ENCODE peak calls at places on chromosomes 4 and X, in nine cellular contexts. R is AG09309, W is astrocyte of the cerebellum, O is heart right ventricle, I is fibroblast of pulmonary artery, D is tibial artery, Y is GM23338, K is fibroblast of the aortic adventitia, U is fibroblast of villous mesenchyme. T is an unnamed sample.

GRCh38 chr4:128635141-128635911 is 174.2 kb upstream of the JADE1 start:
- DNase-seq in R (no peak), O (peak; percentile 88), D (no peak), W (no peak), Y (no peak), I (peak; percentile 97), K (peak; percentile 91), U (peak; percentile 89), T (no peak)

GRCh38 chr4:9997881-9998280 is 23.4 kb downstream of the SLC2A9 start:
- DNase-seq in I (no peak), Y (no peak), O (no peak), R (no peak), D (no peak), W (no peak), U (no peak), K (no peak), T (no peak)

GRCh38 chrX:53440631-53441517 is 6.7 kb upstream of the HSD17B10 start:
- DNase-seq in R (no peak), D (peak; percentile 78), K (peak; percentile 69), W (no peak), Y (peak; percentile 30), U (peak; percentile 79), I (peak; percentile 68), O (peak; percentile 18), T (no peak)

GRCh38 chrX:97898798-97899197 is 1015.1 kb downstream of the RPA4 start:
- DNase-seq in D (no peak), Y (no peak), O (no peak), W (peak; percentile 3), R (peak; percentile 18), U (peak; percentile 13), K (peak; percentile 22), I (peak; percentile 9), T (no peak)

GRCh38 chr4:145507636-145508035 is 26.0 kb downstream of the SMAD1 start:
- DNase-seq in K (peak; percentile 55), D (no peak), W (no peak), R (no peak), I (peak; percentile 75), O (no peak), U (peak; percentile 81), Y (no peak), T (no peak)

GRCh38 chr4:17814140-17814539 is 3.4 kb downstream of the NCAPG start:
- DNase-seq in Y (no peak), W (no peak), R (no peak), I (peak; percentile 71), U (peak; percentile 45), D (no peak), O (no peak), K (peak; percentile 76), T (no peak)

GRCh38 chr4:94516067-94516466 is 64.3 kb downstream of the PDLIM5 start:
- DNase-seq in I (peak; percentile 71), R (no peak), W (no peak), O (no peak), D (no peak), K (peak; percentile 53), U (peak; percentile 53), Y (no peak), T (no peak)

GRCh38 chr4:22434895-22435294 is 81.0 kb downstream of the ADGRA3 start:
- DNase-seq in Y (peak; percentile 83), D (no peak), O (peak; percentile 23), K (peak; percentile 62), I (peak; percentile 70), W (peak; percentile 31), U (peak; percentile 65), R (peak; percentile 10), T (peak; percentile 12)

GRCh38 chr4:185904381-185904780 is 92.4 kb upstream of the SORBS2 start:
- DNase-seq in R (no peak), U (no peak), K (no peak), Y (no peak), D (no peak), I (no peak), W (no peak), O (no peak), T (no peak)

GRCh38 chr4:182862166-182862875 is 54.9 kb downstream of the DCTD start:
- DNase-seq in O (no peak), Y (peak; percentile 54), W (no peak), R (no peak), U (no peak), I (no peak), K (no peak), D (no peak), T (no peak)

GRCh38 chr4:19689511-19689910 is 562.2 kb upstream of the SLIT2 start:
- DNase-seq in U (peak; percentile 41), K (peak; percentile 83), Y (no peak), O (no peak), I (peak; percentile 89), R (peak; percentile 39), D (no peak), W (peak; percentile 59), T (no peak)

GRCh38 chr4:27088491-27088890 is 227.8 kb downstream of the STIM2 start:
- DNase-seq in Y (no peak), I (no peak), R (no peak), U (no peak), W (no peak), K (no peak), O (no peak), D (no peak), T (no peak)

GRCh38 chr4:27081675-27082579 is 221.3 kb downstream of the STIM2 start:
- DNase-seq in O (no peak), D (no peak), R (no peak), I (no peak), K (no peak), U (no peak), W (no peak), Y (no peak), T (no peak)

GRCh38 chr4:27082786-27083185 is 222.1 kb downstream of the STIM2 start:
- DNase-seq in K (no peak), D (no peak), I (no peak), Y (no peak), U (no peak), O (no peak), W (no peak), R (no peak), T (no peak)

GRCh38 chr4:27087306-27088045 is 226.8 kb downstream of the STIM2 start:
- DNase-seq in R (no peak), W (no peak), K (no peak), Y (peak; percentile 55), D (no peak), I (no peak), O (no peak), U (no peak), T (no peak)

GRCh38 chr4:27084685-27085356 is 224.2 kb downstream of the STIM2 start:
- DNase-seq in O (no peak), I (peak; percentile 14), D (no peak), K (peak; percentile 9), R (no peak), Y (peak; percentile 76), W (no peak), U (peak; percentile 3), T (no peak)
- TF ChIP-seq CTCF in O (no peak), I (no peak), D (no peak), K (no peak), R (peak; percentile 14), Y (peak; percentile 45), W (peak; percentile 8), U (no peak), T (peak; percentile 3)

DNA sequence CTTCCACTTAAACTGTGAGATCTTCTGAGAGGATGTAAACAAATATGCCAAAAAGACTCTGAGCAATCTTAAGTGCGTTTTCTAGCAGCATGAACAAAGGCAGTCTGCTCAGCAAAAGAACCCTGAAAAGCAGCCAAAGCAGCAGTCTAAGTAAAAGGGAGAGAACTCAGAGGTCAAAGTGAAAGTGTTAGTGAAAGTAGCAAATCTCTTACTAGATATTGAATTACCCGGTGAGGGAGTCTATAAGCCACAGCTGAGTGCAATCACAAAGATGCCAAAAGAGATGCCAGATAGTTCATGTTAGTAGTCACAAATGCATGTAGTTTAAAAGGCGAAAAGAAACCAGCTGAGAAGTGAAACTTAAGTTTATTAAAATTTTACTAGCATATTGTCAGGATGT is 7.9 kb upstream of the GNRHR start:
- DNase-seq in W (peak; percentile 33), K (peak; percentile 64), O (no peak), R (no peak), D (no peak), Y (no peak), U (peak; percentile 22), I (peak; percentile 51), T (no peak)
- H3K4me3 ChIP-seq in W (no peak overlapping the region), K (no peak overlapping the region), O (no peak overlapping the region), R (no peak overlapping the region), D (no peak overlapping the region), Y (no peak overlapping the region), U (no peak overlapping the region), I (peak overlapping the region; percentile 13), T (no peak overlapping the region)

DNA sequence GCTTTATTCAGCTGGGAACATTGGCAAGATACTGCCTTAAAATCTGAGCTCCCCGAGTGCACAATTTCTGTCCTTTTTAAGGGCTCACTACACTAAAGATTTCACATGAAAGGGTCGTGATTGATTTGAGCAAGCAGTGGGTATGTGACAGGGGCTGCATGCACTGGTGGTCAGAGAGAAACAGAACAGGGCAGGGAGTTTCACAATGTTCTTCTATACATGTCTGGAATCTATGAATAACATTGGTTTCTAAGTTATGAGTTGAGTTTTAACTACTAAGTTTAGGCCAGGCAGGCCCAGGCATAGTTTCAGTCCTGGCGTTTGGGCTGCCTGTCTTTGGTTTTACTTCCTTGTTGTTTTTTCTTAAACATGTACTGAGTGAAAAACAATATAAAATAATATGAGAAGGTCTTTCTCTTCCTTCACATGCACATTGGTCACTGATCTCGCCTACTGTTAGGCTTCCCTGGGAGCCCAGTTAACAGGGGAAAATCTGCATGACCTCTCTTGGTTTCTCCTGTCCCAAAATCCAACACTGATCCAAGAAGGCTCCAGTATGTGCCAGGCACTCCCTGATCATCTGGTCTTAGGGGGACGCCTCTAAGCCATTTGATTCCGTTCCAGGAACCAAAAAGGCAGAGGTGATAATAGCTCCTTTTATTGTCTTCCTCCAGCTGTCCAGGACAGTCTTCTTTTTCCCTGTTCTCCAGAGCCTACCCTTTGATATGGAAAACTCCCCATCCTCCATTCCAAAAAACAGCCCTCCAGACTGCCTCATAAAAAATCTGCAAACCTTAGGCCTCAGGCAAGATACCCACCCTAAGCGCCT is at the start of gene UGT2B17:
- DNase-seq in U (no peak), K (no peak), D (no peak), O (no peak), R (no peak), I (no peak), Y (no peak), W (no peak), T (no peak)
- TF ChIP-seq CTCF in U (no peak), K (no peak), D (no peak), O (no peak), R (no peak), I (no peak), Y (no peak), W (no peak), T (no peak)

DNA sequence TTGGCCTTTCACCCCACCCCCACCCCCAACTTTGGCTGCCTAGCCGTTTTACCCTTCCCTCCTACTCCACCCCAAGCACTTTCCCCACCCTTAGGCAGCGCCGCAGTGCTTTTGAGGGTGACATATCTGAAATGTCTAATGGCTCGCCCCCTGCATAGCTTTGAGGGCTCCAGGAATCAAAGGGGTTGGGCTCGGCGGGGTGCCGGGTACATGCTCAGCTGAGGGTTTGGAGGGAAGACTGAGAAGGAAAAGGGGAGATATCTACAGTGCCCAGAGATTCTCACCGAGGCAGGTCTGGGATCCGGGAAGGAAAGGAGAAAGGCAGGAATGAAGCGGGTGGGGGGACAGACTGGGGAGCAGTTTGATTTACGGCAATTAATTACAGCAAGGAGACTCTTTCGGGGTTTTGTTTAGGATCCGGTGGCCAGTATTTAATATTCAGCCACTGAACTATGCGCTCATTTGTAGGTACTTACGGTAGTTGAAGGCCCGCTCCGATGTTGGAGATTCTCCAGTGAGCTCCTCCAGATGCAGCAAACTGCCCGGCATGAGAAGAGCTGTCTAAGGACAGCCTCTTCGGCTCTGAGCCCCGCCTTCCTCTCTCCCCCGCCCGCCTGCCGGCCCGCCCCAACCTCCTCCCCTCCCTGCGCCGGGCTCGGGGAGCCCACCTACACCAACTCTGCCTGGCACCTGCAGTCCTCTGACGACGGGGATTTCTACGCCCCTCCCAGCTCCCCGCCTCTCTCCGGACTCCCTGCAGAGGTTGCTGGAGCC is at the start of gene IGSF1:
- DNase-seq in W (peak; percentile 54), U (peak; percentile 11), K (no peak), I (peak; percentile 3), O (peak; percentile 19), Y (peak; percentile 80), D (no peak), R (no peak), T (no peak)
- H3K4me3 ChIP-seq in W (peak within 1 kb of the TSS; percentile 44), U (no peak within 1 kb of the TSS), K (no peak within 1 kb of the TSS), I (no peak within 1 kb of the TSS), O (peak within 1 kb of the TSS; percentile 40), Y (peak within 1 kb of the TSS; percentile 69), D (peak within 1 kb of the TSS; percentile 35), R (no peak within 1 kb of the TSS), T (no peak within 1 kb of the TSS)

T was measured in HFF-Myc.